ENCODE peak calls at places on chromosome 15, in four cellular contexts. W is WTC11, R is K562, X is HepG2. G is an unnamed sample.

GRCh38 chr15:39860871-39861270 is 59.2 kb downstream of the GPR176 start:
- DNase-seq in X (no peak), W (no peak), R (no peak), G (no peak)

GRCh38 chr15:76974456-76975083 is 20.4 kb upstream of the PSTPIP1 start:
- DNase-seq in R (no peak), W (no peak), X (no peak), G (no peak)

GRCh38 chr15:28786521-28786920 is 61.9 kb downstream of the GOLGA6L7 start:
- DNase-seq in X (no peak), W (no peak), R (no peak), G (no peak)

GRCh38 chr15:95620934-95621579 is 709.4 kb upstream of the NR2F2 start:
- DNase-seq in X (no peak), R (no peak), W (no peak), G (no peak)

GRCh38 chr15:63374686-63375520 is 6.7 kb downstream of the CA12 start:
- DNase-seq in R (no peak), X (no peak), W (no peak), G (no peak)

GRCh38 chr15:73870700-73871408 is 2.5 kb upstream of the TBC1D21 start:
- DNase-seq in R (peak), X (no peak), W (no peak), G (no peak)

GRCh38 chr15:74024687-74025086 is 30.2 kb downstream of the PML start:
- DNase-seq in R (no peak), W (no peak), X (no peak), G (no peak)

GRCh38 chr15:65903296-65904073 is 34.2 kb downstream of the RAB11A start:
- DNase-seq in W (no peak), R (no peak), X (peak), G (peak)

GRCh38 chr15:55322452-55322851 is 3.4 kb downstream of the PIGB start:
- DNase-seq in W (no peak), R (no peak), X (peak), G (no peak)

GRCh38 chr15:40048155-40048792 is 9.3 kb upstream of the SRP14 start:
- DNase-seq in W (no peak), R (no peak), X (no peak), G (no peak)

GRCh38 chr15:39357478-39358268 is 223.2 kb upstream of the THBS1 start:
- DNase-seq in X (no peak), R (no peak), W (no peak), G (no peak)

GRCh38 chr15:88256261-88257230 is at the start of gene NTRK3:
- DNase-seq in X (no peak), W (peak), R (no peak), G (peak)

GRCh38 chr15:63372018-63372705 is 9.5 kb downstream of the CA12 start:
- DNase-seq in R (peak), W (no peak), X (no peak), G (no peak)

GRCh38 chr15:71532994-71533393 is 277.4 kb upstream of the NR2E3 start:
- DNase-seq in X (peak), R (peak), W (peak), G (peak)

GRCh38 chr15:58957101-58957973 is 23.9 kb upstream of the SLTM start:
- DNase-seq in X (peak), W (peak), R (peak), G (peak)

GRCh38 chr15:40345225-40345866 is 4.6 kb upstream of the CCDC9B start:
- DNase-seq in R (no peak), X (no peak), W (no peak), G (no peak)

GRCh38 chr15:37653018-37653417 is 281.4 kb upstream of the TMCO5A start:
- DNase-seq in X (no peak), W (no peak), R (no peak), G (no peak)

GRCh38 chr15:26877842-26878241 is 11.0 kb downstream of the GABRA5 start:
- DNase-seq in W (no peak), R (peak), X (no peak), G (no peak)

GRCh38 chr15:26882112-26882511 is 15.2 kb downstream of the GABRA5 start:
- DNase-seq in R (peak), W (no peak), X (no peak), G (no peak)

GRCh38 chr15:26883466-26883865 is 16.6 kb downstream of the GABRA5 start:
- DNase-seq in X (no peak), R (no peak), W (no peak), G (no peak)

GRCh38 chr15:26882616-26883365 is 15.9 kb downstream of the GABRA5 start:
- DNase-seq in R (peak), W (no peak), X (no peak), G (no peak)

DNA sequence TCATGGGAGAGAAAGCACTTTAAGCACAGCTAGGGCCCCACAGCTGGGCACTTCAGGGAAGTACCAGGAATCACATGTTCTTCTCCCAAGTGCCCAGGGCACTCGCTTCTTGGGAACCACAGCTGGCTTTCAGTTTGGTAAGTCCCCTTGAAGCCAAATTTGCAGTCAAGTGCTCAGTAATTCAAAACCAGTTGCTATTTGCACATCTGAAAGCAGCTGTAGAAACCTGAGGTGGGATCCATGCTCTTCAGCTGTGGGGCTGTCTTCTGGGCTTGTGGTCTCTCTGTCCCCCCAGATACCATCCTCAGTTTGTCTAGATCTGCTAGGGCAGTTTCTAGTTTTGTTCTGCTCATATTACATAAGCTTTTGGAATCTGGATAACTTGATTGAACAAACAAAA is 12.9 kb downstream of the GABRA5 start:
- DNase-seq in W (no peak), R (peak), X (no peak), G (no peak)
- TF ChIP-seq ELF4 in W (no peak), R (no peak), X (no peak), G (no peak)

DNA sequence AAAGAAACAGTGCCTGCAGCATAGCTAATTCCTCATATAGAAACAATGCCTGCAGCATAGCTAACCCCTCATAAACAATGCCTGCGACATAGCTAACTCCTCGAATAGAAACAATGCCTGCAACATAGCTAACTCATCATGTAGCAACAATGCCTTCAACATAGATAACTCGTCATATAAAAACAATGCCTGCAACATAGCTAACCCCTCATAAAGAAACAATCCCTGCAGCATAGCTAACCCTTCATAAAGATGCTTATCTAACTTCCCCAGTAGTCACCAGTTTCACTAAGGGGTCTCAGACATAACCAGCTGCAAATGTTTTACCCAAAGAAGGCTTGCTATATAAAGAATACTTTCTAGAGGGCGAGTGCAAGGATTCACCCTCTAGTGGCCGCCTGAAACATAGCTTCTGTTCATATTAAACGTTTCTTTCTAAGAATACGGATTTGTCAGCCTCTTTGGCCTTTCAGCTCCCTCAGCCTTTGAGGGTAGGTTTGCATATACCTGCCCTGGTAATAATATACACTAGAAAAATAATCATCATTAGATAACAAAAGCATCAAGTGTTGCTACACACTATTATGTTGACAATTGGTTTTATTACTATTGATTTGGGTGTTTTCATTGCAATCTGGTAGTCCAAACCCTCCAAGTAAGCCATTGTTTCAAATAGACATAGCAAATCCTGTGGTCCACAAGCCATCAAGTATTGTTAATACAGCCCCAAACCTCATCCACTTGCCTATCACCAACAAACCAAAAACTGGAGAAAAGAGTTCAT is 44.4 kb upstream of the FAN1 start:
- DNase-seq in W (no peak), R (peak), X (peak), G (peak)
- TF ChIP-seq ELF4 in W (no peak), R (no peak), X (no peak), G (no peak)

GRCh38 chr15:48516125-48516524 is 129.4 kb downstream of the FBN1 start:
- DNase-seq in W (no peak), R (no peak), X (no peak), G (no peak)

GRCh38 chr15:48514103-48514817 is 131.2 kb downstream of the FBN1 start:
- DNase-seq in R (no peak), W (no peak), X (no peak), G (no peak)

GRCh38 chr15:48507416-48508065 is 138.0 kb downstream of the FBN1 start:
- DNase-seq in X (peak), W (peak), R (peak), G (peak)

GRCh38 chr15:48515497-48515896 is 130.0 kb downstream of the FBN1 start:
- DNase-seq in R (no peak), X (no peak), W (no peak), G (no peak)

GRCh38 chr15:48510976-48511375 is 134.5 kb downstream of the FBN1 start:
- DNase-seq in X (no peak), R (no peak), W (no peak), G (no peak)
- TF ChIP-seq ELF4 in X (no peak), R (no peak), W (no peak), G (no peak)

DNA sequence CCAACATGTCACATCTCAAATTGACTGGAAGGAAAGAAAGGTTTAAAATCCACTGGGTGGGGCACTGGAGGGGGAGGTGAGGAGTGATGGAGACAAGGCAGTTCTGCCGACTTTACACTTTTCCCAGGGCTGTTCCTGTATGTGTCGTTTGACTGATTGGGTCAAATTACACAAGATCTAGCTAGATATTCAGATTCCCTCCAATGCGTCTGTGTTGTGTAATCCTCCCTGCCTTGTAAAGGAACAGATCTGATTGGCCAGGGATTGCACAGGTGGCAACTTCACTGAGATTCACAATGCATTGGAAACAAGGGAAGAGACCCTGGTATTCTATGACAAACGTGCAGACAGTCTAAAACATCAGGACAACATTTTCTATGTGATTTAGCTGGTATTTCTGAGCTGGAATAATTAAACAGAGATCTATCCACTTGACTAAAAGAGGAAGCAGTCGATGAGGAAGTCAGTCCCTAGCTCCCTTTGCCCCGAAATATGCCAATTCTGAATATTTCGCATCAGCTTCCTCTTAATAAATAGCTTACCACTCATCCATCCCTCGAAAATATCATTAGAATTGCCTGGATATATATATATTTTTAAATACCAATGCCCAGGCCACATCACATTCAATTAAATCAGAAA is 312.9 kb downstream of the RORA start:
- DNase-seq in R (no peak), W (no peak), X (no peak), G (no peak)
- TF ChIP-seq ELF4 in R (no peak), W (no peak), X (no peak), G (no peak)

DNA sequence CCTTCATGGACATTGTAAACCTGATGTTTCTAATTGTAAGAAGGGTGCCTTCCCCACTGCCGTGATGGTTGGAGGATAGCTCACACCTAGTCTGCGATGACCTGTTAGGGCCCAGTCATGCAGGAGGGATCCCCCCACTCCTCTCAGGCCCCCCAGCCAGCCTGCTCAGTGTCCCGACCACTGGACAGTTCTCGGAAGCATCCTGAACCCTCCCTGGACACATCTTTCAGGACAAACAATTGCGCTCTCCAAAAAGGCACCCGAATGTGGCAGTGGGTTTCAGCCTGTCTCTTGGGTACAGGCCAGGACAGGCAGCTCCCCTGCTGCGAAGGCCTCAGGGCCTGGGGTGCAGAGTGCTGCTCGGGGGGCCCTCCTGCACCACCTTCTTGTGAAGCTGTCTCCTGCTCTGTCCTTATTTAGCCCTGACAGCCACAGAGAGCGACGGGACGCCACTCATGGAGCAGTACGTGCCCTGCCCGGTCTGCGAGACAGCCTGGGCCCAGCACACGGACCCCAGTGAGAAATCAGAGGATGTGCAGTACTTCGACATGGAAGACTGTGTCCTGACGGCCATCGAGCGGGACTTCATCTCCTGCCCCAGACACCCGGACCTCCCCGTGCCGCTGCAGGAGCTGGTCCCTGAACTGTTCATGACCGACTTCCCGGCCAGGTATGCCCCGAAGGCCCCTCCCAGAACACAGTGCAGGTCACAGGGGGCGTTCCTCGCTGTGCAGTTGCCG is 132.3 kb downstream of the LRRK1 start:
- DNase-seq in X (no peak), W (no peak), R (no peak), G (no peak)
- TF ChIP-seq ELF4 in X (no peak), W (no peak), R (no peak), G (no peak)

GRCh38 chr15:99980791-99981190 is 247.6 kb upstream of the LYSMD4 start:
- DNase-seq in X (no peak), R (no peak), W (no peak), G (no peak)
- TF ChIP-seq ELF4 in X (no peak), R (no peak), W (no peak), G (no peak)

GRCh38 chr15:78049691-78050440 is 27.6 kb downstream of the TBC1D2B start:
- DNase-seq in W (no peak), R (no peak), X (no peak), G (no peak)
- TF ChIP-seq ELF4 in W (no peak), R (no peak), X (no peak), G (no peak)

DNA sequence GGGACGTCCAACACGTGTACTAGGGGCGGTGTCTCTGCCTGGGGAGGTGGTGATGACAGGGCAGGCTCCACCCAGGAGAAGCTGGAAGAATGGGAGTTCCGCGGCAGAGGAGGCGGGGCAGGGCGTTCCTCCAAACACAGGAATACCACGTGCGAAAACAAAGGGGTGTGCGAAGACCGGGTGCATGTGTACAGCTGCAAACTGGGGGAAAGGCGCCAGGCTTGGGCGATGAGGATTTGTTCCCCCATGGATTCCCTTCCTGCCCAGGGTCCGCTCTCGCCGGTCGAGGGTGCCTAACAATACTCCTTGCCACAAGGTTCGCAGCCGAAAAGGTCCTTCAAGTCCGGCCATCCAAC is 500 bp upstream of the ZSCAN2 start:
- DNase-seq in R (peak), X (peak), W (peak), G (peak)
- TF ChIP-seq ELF4 in R (no peak), X (no peak), W (no peak), G (no peak)

DNA sequence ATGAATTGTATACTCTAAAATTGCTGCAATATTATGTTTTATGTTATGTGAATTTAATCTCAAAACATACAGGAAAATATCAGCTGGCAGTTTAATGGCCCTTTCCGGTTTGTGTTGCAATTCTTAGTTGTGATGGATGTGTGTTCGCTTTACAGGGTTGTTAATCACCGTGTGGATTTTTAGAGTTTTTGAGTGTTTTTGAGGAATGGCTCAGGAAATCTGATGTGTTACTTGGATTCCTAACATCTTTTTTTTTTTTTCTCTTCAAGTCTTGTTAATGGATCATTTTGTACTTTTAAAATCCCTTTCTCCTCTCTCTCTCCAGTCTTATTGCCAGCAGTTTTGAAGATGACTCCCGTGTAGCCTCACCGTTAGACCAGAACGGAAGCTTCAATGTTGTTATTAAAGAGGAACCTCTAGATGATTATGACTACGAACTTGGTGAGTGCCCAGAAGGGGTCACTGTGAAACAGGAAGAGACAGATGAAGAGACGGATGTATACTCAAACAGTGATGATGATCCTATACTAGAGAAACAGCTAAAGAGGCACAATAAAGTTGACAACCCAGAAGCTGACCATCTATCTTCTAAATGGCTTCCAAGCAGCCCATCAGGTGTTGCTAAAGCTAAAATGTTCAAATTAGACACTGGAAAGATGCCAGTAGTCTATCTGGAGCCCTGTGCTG is 35.7 kb downstream of the MGA start:
- DNase-seq in W (no peak), X (peak), R (peak), G (peak)
- TF ChIP-seq ELF4 in W (no peak), X (no peak), R (no peak), G (no peak)

G was measured in HEK293T.